ENCODE peak calls at places on chromosomes 11 and 22, in seven cellular contexts. C is foreskin fibroblast, R is GM04504, U is GM13976, M is astrocyte of the spinal cord, G is mucosa of descending colon, Q is chondrocyte. A is an unnamed sample.

GRCh38 chr11:96607890-96608558 is 218.2 kb downstream of the JRKL start:
- DNase-seq in G (no peak), C (no peak), U (no peak), R (no peak), M (no peak), Q (no peak), A (no peak)

GRCh38 chr11:961921-962320 is 36.3 kb downstream of the AP2A2 start:
- DNase-seq in C (no peak), G (no peak), U (no peak), Q (no peak), M (no peak), R (no peak), A (no peak)

GRCh38 chr11:118290923-118291322 is 13.6 kb upstream of the CD3E start:
- DNase-seq in U (peak), Q (no peak), M (no peak), G (peak), C (no peak), R (no peak), A (peak)

GRCh38 chr11:32332990-32333334 is 102.4 kb downstream of the WT1 start:
- DNase-seq in C (no peak), R (no peak), M (no peak), U (no peak), Q (no peak), G (no peak), A (no peak)

GRCh38 chr11:85301895-85302678 is 325.1 kb downstream of the DLG2 start:
- DNase-seq in U (no peak), R (no peak), M (no peak), C (no peak), Q (no peak), G (no peak), A (no peak)

GRCh38 chr11:110340427-110340826 is 44.0 kb upstream of the RDX start:
- DNase-seq in M (no peak), C (no peak), G (no peak), R (no peak), U (no peak), Q (no peak), A (no peak)

GRCh38 chr22:27588273-27588672 is 213.3 kb downstream of the MN1 start:
- DNase-seq in U (no peak), M (no peak), R (no peak), Q (no peak), C (no peak), G (no peak), A (peak)

GRCh38 chr11:125138966-125139365 is 25.6 kb upstream of the PKNOX2 start:
- DNase-seq in M (no peak), U (no peak), G (no peak), Q (no peak), C (no peak), R (no peak), A (no peak)

GRCh38 chr22:39496131-39496838 is 5.8 kb upstream of the MIEF1 start:
- DNase-seq in M (peak), C (peak), U (no peak), Q (no peak), G (peak), R (no peak), A (peak)

A was measured in DMS153.